ENCODE peak calls at places on chromosomes 6 and 20, in ten cellular contexts. One of them, this sample, is unnamed.

GRCh38 chr6:5132741-5133140 is 47.6 kb downstream of the PPP1R3G start:
- DNase-seq in brain pericyte: peak
- DNase-seq in NCI-H1417: no peak
- DNase-seq in AG09309: peak
- DNase-seq in cerebellum: peak
- DNase-seq in NCI-H2081: no peak
- DNase-seq in AG08395: peak
- DNase-seq in effector CD8-positive, alpha-beta T cell: no peak
- DNase-seq in stimulated activated CD8-positive, alpha-beta memory T cell treated with anti-CD3 and anti-CD28 coated beads, Interleukin-15, amount 100 ng/mL, for 24 hours: no peak
- DNase-seq in AG04449: peak
- DNase-seq in this sample: peak

GRCh38 chr6:18405477-18406293 is 18.5 kb downstream of the RNF144B start:
- DNase-seq in brain pericyte: peak
- DNase-seq in NCI-H1417: no peak
- DNase-seq in AG09309: peak
- DNase-seq in cerebellum: no peak
- DNase-seq in NCI-H2081: no peak
- DNase-seq in AG08395: peak
- DNase-seq in effector CD8-positive, alpha-beta T cell: no peak
- DNase-seq in stimulated activated CD8-positive, alpha-beta memory T cell treated with anti-CD3 and anti-CD28 coated beads, Interleukin-15, amount 100 ng/mL, for 24 hours: no peak
- DNase-seq in AG04449: peak
- DNase-seq in this sample: no peak

GRCh38 chr6:43747734-43748133 is 22.3 kb upstream of the VEGFA start:
- DNase-seq in brain pericyte: no peak
- DNase-seq in NCI-H1417: no peak
- DNase-seq in AG09309: no peak
- DNase-seq in cerebellum: no peak
- DNase-seq in NCI-H2081: no peak
- DNase-seq in AG08395: no peak
- DNase-seq in effector CD8-positive, alpha-beta T cell: no peak
- DNase-seq in stimulated activated CD8-positive, alpha-beta memory T cell treated with anti-CD3 and anti-CD28 coated beads, Interleukin-15, amount 100 ng/mL, for 24 hours: no peak
- DNase-seq in AG04449: no peak
- DNase-seq in this sample: no peak

GRCh38 chr6:35370124-35370741 is 27.9 kb downstream of the PPARD start:
- DNase-seq in brain pericyte: peak
- DNase-seq in NCI-H1417: no peak
- DNase-seq in AG09309: peak
- DNase-seq in cerebellum: no peak
- DNase-seq in NCI-H2081: no peak
- DNase-seq in AG08395: peak
- DNase-seq in effector CD8-positive, alpha-beta T cell: no peak
- DNase-seq in stimulated activated CD8-positive, alpha-beta memory T cell treated with anti-CD3 and anti-CD28 coated beads, Interleukin-15, amount 100 ng/mL, for 24 hours: no peak
- DNase-seq in AG04449: peak
- DNase-seq in this sample: peak

GRCh38 chr6:110529907-110530306 is 53.5 kb upstream of the SLC22A16 start:
- DNase-seq in brain pericyte: no peak
- DNase-seq in NCI-H1417: no peak
- DNase-seq in AG09309: no peak
- DNase-seq in cerebellum: no peak
- DNase-seq in NCI-H2081: no peak
- DNase-seq in AG08395: no peak
- DNase-seq in effector CD8-positive, alpha-beta T cell: no peak
- DNase-seq in stimulated activated CD8-positive, alpha-beta memory T cell treated with anti-CD3 and anti-CD28 coated beads, Interleukin-15, amount 100 ng/mL, for 24 hours: no peak
- DNase-seq in AG04449: no peak
- DNase-seq in this sample: no peak

GRCh38 chr6:8579372-8579771 is 144.0 kb upstream of the SLC35B3 start:
- DNase-seq in brain pericyte: no peak
- DNase-seq in NCI-H1417: no peak
- DNase-seq in AG09309: no peak
- DNase-seq in cerebellum: no peak
- DNase-seq in NCI-H2081: no peak
- DNase-seq in AG08395: no peak
- DNase-seq in effector CD8-positive, alpha-beta T cell: no peak
- DNase-seq in stimulated activated CD8-positive, alpha-beta memory T cell treated with anti-CD3 and anti-CD28 coated beads, Interleukin-15, amount 100 ng/mL, for 24 hours: no peak
- DNase-seq in AG04449: no peak
- DNase-seq in this sample: no peak

GRCh38 chr6:165456327-165456726 is 146.9 kb upstream of the C6orf118 start:
- DNase-seq in brain pericyte: no peak
- DNase-seq in NCI-H1417: no peak
- DNase-seq in AG09309: no peak
- DNase-seq in cerebellum: no peak
- DNase-seq in NCI-H2081: no peak
- DNase-seq in AG08395: no peak
- DNase-seq in effector CD8-positive, alpha-beta T cell: no peak
- DNase-seq in stimulated activated CD8-positive, alpha-beta memory T cell treated with anti-CD3 and anti-CD28 coated beads, Interleukin-15, amount 100 ng/mL, for 24 hours: no peak
- DNase-seq in AG04449: no peak
- DNase-seq in this sample: no peak

GRCh38 chr20:36435799-36436541 is 105.3 kb upstream of the MYL9 start:
- DNase-seq in brain pericyte: no peak
- DNase-seq in NCI-H1417: peak
- DNase-seq in AG09309: no peak
- DNase-seq in cerebellum: peak
- DNase-seq in NCI-H2081: peak
- DNase-seq in AG08395: peak
- DNase-seq in effector CD8-positive, alpha-beta T cell: peak
- DNase-seq in stimulated activated CD8-positive, alpha-beta memory T cell treated with anti-CD3 and anti-CD28 coated beads, Interleukin-15, amount 100 ng/mL, for 24 hours: peak
- DNase-seq in AG04449: no peak
- DNase-seq in this sample: peak

GRCh38 chr6:170190046-170190445 is 100.8 kb downstream of the DLL1 start:
- DNase-seq in brain pericyte: no peak
- DNase-seq in NCI-H1417: no peak
- DNase-seq in AG09309: no peak
- DNase-seq in cerebellum: no peak
- DNase-seq in NCI-H2081: no peak
- DNase-seq in AG08395: no peak
- DNase-seq in effector CD8-positive, alpha-beta T cell: no peak
- DNase-seq in stimulated activated CD8-positive, alpha-beta memory T cell treated with anti-CD3 and anti-CD28 coated beads, Interleukin-15, amount 100 ng/mL, for 24 hours: no peak
- DNase-seq in AG04449: no peak
- DNase-seq in this sample: no peak

GRCh38 chr20:1667510-1668085 is 10.0 kb upstream of the SIRPG start:
- DNase-seq in brain pericyte: no peak
- DNase-seq in NCI-H1417: no peak
- DNase-seq in AG09309: no peak
- DNase-seq in cerebellum: no peak
- DNase-seq in NCI-H2081: no peak
- DNase-seq in AG08395: no peak
- DNase-seq in effector CD8-positive, alpha-beta T cell: no peak
- DNase-seq in stimulated activated CD8-positive, alpha-beta memory T cell treated with anti-CD3 and anti-CD28 coated beads, Interleukin-15, amount 100 ng/mL, for 24 hours: no peak
- DNase-seq in AG04449: no peak
- DNase-seq in this sample: no peak

GRCh38 chr20:37786043-37786442 is 92.2 kb downstream of the CTNNBL1 start:
- DNase-seq in brain pericyte: no peak
- DNase-seq in NCI-H1417: no peak
- DNase-seq in AG09309: no peak
- DNase-seq in cerebellum: no peak
- DNase-seq in NCI-H2081: no peak
- DNase-seq in AG08395: no peak
- DNase-seq in effector CD8-positive, alpha-beta T cell: no peak
- DNase-seq in stimulated activated CD8-positive, alpha-beta memory T cell treated with anti-CD3 and anti-CD28 coated beads, Interleukin-15, amount 100 ng/mL, for 24 hours: no peak
- DNase-seq in AG04449: no peak
- DNase-seq in this sample: no peak

GRCh38 chr20:45044084-45044573 is 56.8 kb downstream of the KCNS1 start:
- DNase-seq in brain pericyte: peak
- DNase-seq in NCI-H1417: peak
- DNase-seq in AG09309: peak
- DNase-seq in cerebellum: peak
- DNase-seq in NCI-H2081: peak
- DNase-seq in AG08395: peak
- DNase-seq in effector CD8-positive, alpha-beta T cell: peak
- DNase-seq in stimulated activated CD8-positive, alpha-beta memory T cell treated with anti-CD3 and anti-CD28 coated beads, Interleukin-15, amount 100 ng/mL, for 24 hours: no peak
- DNase-seq in AG04449: peak
- DNase-seq in this sample: peak

GRCh38 chr6:119895626-119896025 is 546.1 kb upstream of the MAN1A1 start:
- DNase-seq in brain pericyte: no peak
- DNase-seq in NCI-H1417: no peak
- DNase-seq in AG09309: no peak
- DNase-seq in cerebellum: no peak
- DNase-seq in NCI-H2081: no peak
- DNase-seq in AG08395: no peak
- DNase-seq in effector CD8-positive, alpha-beta T cell: no peak
- DNase-seq in stimulated activated CD8-positive, alpha-beta memory T cell treated with anti-CD3 and anti-CD28 coated beads, Interleukin-15, amount 100 ng/mL, for 24 hours: no peak
- DNase-seq in AG04449: no peak
- DNase-seq in this sample: no peak

GRCh38 chr20:24789877-24790276 is 159.2 kb upstream of the CST7 start:
- DNase-seq in brain pericyte: no peak
- DNase-seq in NCI-H1417: no peak
- DNase-seq in AG09309: no peak
- DNase-seq in cerebellum: no peak
- DNase-seq in NCI-H2081: no peak
- DNase-seq in AG08395: no peak
- DNase-seq in effector CD8-positive, alpha-beta T cell: no peak
- DNase-seq in stimulated activated CD8-positive, alpha-beta memory T cell treated with anti-CD3 and anti-CD28 coated beads, Interleukin-15, amount 100 ng/mL, for 24 hours: no peak
- DNase-seq in AG04449: no peak
- DNase-seq in this sample: no peak

GRCh38 chr6:15247750-15248450 is 2.0 kb downstream of the JARID2 start:
- DNase-seq in brain pericyte: no peak
- DNase-seq in NCI-H1417: peak
- DNase-seq in AG09309: no peak
- DNase-seq in cerebellum: peak
- DNase-seq in NCI-H2081: peak
- DNase-seq in AG08395: no peak
- DNase-seq in effector CD8-positive, alpha-beta T cell: peak
- DNase-seq in stimulated activated CD8-positive, alpha-beta memory T cell treated with anti-CD3 and anti-CD28 coated beads, Interleukin-15, amount 100 ng/mL, for 24 hours: peak
- DNase-seq in AG04449: no peak
- DNase-seq in this sample: peak

GRCh38 chr6:147166360-147166944 is 37.8 kb upstream of the STXBP5 start:
- DNase-seq in brain pericyte: no peak
- DNase-seq in NCI-H1417: no peak
- DNase-seq in AG09309: no peak
- DNase-seq in cerebellum: no peak
- DNase-seq in NCI-H2081: peak
- DNase-seq in AG08395: no peak
- DNase-seq in effector CD8-positive, alpha-beta T cell: no peak
- DNase-seq in stimulated activated CD8-positive, alpha-beta memory T cell treated with anti-CD3 and anti-CD28 coated beads, Interleukin-15, amount 100 ng/mL, for 24 hours: no peak
- DNase-seq in AG04449: no peak
- DNase-seq in this sample: no peak

GRCh38 chr6:149566372-149567193 is at the start of gene GINM1:
- DNase-seq in brain pericyte: no peak
- DNase-seq in NCI-H1417: peak
- DNase-seq in AG09309: no peak
- DNase-seq in cerebellum: peak
- DNase-seq in NCI-H2081: peak
- DNase-seq in AG08395: peak
- DNase-seq in effector CD8-positive, alpha-beta T cell: peak
- DNase-seq in stimulated activated CD8-positive, alpha-beta memory T cell treated with anti-CD3 and anti-CD28 coated beads, Interleukin-15, amount 100 ng/mL, for 24 hours: peak
- DNase-seq in AG04449: no peak
- DNase-seq in this sample: peak

GRCh38 chr6:137933696-137934095 is 66.6 kb downstream of the TNFAIP3 start:
- DNase-seq in brain pericyte: peak
- DNase-seq in NCI-H1417: no peak
- DNase-seq in AG09309: peak
- DNase-seq in cerebellum: no peak
- DNase-seq in NCI-H2081: no peak
- DNase-seq in AG08395: peak
- DNase-seq in effector CD8-positive, alpha-beta T cell: no peak
- DNase-seq in stimulated activated CD8-positive, alpha-beta memory T cell treated with anti-CD3 and anti-CD28 coated beads, Interleukin-15, amount 100 ng/mL, for 24 hours: no peak
- DNase-seq in AG04449: no peak
- DNase-seq in this sample: no peak

GRCh38 chr20:58086763-58087566 is 141.5 kb downstream of the ANKRD60 start:
- DNase-seq in brain pericyte: no peak
- DNase-seq in NCI-H1417: peak
- DNase-seq in AG09309: peak
- DNase-seq in cerebellum: peak
- DNase-seq in NCI-H2081: peak
- DNase-seq in AG08395: peak
- DNase-seq in effector CD8-positive, alpha-beta T cell: no peak
- DNase-seq in stimulated activated CD8-positive, alpha-beta memory T cell treated with anti-CD3 and anti-CD28 coated beads, Interleukin-15, amount 100 ng/mL, for 24 hours: no peak
- DNase-seq in AG04449: no peak
- DNase-seq in this sample: no peak

GRCh38 chr6:15329154-15329781 is 83.4 kb downstream of the JARID2 start:
- DNase-seq in brain pericyte: peak
- DNase-seq in NCI-H1417: no peak
- DNase-seq in AG09309: peak
- DNase-seq in cerebellum: no peak
- DNase-seq in NCI-H2081: no peak
- DNase-seq in AG08395: peak
- DNase-seq in effector CD8-positive, alpha-beta T cell: no peak
- DNase-seq in stimulated activated CD8-positive, alpha-beta memory T cell treated with anti-CD3 and anti-CD28 coated beads, Interleukin-15, amount 100 ng/mL, for 24 hours: no peak
- DNase-seq in AG04449: peak
- DNase-seq in this sample: no peak

GRCh38 chr6:169328112-169328801 is 74.6 kb upstream of the THBS2 start:
- DNase-seq in brain pericyte: peak
- DNase-seq in NCI-H1417: no peak
- DNase-seq in AG09309: peak
- DNase-seq in cerebellum: no peak
- DNase-seq in NCI-H2081: no peak
- DNase-seq in AG08395: peak
- DNase-seq in effector CD8-positive, alpha-beta T cell: no peak
- DNase-seq in stimulated activated CD8-positive, alpha-beta memory T cell treated with anti-CD3 and anti-CD28 coated beads, Interleukin-15, amount 100 ng/mL, for 24 hours: no peak
- DNase-seq in AG04449: no peak
- DNase-seq in this sample: no peak

GRCh38 chr6:168968228-168968627 is 285.4 kb downstream of the THBS2 start:
- DNase-seq in brain pericyte: peak
- DNase-seq in NCI-H1417: peak
- DNase-seq in AG09309: peak
- DNase-seq in cerebellum: no peak
- DNase-seq in NCI-H2081: peak
- DNase-seq in AG08395: peak
- DNase-seq in effector CD8-positive, alpha-beta T cell: no peak
- DNase-seq in stimulated activated CD8-positive, alpha-beta memory T cell treated with anti-CD3 and anti-CD28 coated beads, Interleukin-15, amount 100 ng/mL, for 24 hours: no peak
- DNase-seq in AG04449: peak
- DNase-seq in this sample: no peak

GRCh38 chr6:90469906-90470305 is 117.0 kb downstream of the MAP3K7 start:
- DNase-seq in brain pericyte: no peak
- DNase-seq in NCI-H1417: no peak
- DNase-seq in AG09309: no peak
- DNase-seq in cerebellum: no peak
- DNase-seq in NCI-H2081: no peak
- DNase-seq in AG08395: no peak
- DNase-seq in effector CD8-positive, alpha-beta T cell: no peak
- DNase-seq in stimulated activated CD8-positive, alpha-beta memory T cell treated with anti-CD3 and anti-CD28 coated beads, Interleukin-15, amount 100 ng/mL, for 24 hours: no peak
- DNase-seq in AG04449: no peak
- DNase-seq in this sample: no peak

GRCh38 chr6:14506656-14507242 is 389.2 kb downstream of the CD83 start:
- DNase-seq in brain pericyte: no peak
- DNase-seq in NCI-H1417: peak
- DNase-seq in AG09309: no peak
- DNase-seq in cerebellum: peak
- DNase-seq in NCI-H2081: no peak
- DNase-seq in AG08395: no peak
- DNase-seq in effector CD8-positive, alpha-beta T cell: no peak
- DNase-seq in stimulated activated CD8-positive, alpha-beta memory T cell treated with anti-CD3 and anti-CD28 coated beads, Interleukin-15, amount 100 ng/mL, for 24 hours: no peak
- DNase-seq in AG04449: no peak
- DNase-seq in this sample: no peak

GRCh38 chr6:105994522-105995402 is 91.4 kb upstream of the PRDM1 start:
- DNase-seq in brain pericyte: no peak
- DNase-seq in NCI-H1417: no peak
- DNase-seq in AG09309: peak
- DNase-seq in cerebellum: peak
- DNase-seq in NCI-H2081: peak
- DNase-seq in AG08395: peak
- DNase-seq in effector CD8-positive, alpha-beta T cell: no peak
- DNase-seq in stimulated activated CD8-positive, alpha-beta memory T cell treated with anti-CD3 and anti-CD28 coated beads, Interleukin-15, amount 100 ng/mL, for 24 hours: peak
- DNase-seq in AG04449: no peak
- DNase-seq in this sample: peak

GRCh38 chr6:120514544-120514943 is 819.7 kb downstream of the TBC1D32 start:
- DNase-seq in brain pericyte: no peak
- DNase-seq in NCI-H1417: no peak
- DNase-seq in AG09309: no peak
- DNase-seq in cerebellum: no peak
- DNase-seq in NCI-H2081: no peak
- DNase-seq in AG08395: no peak
- DNase-seq in effector CD8-positive, alpha-beta T cell: no peak
- DNase-seq in stimulated activated CD8-positive, alpha-beta memory T cell treated with anti-CD3 and anti-CD28 coated beads, Interleukin-15, amount 100 ng/mL, for 24 hours: no peak
- DNase-seq in AG04449: no peak
- DNase-seq in this sample: no peak